ENCODE peak calls at places on chromosome 15, in nine cellular contexts. U, K, W, X, Q, F, D, O and T are unnamed samples.

GRCh38 chr15:67997996-67998395 is 56.1 kb upstream of the PIAS1 start:
- DNase-seq in U (peak), K (peak), W (no peak), X (no peak), Q (no peak), F (no peak), D (peak), O (no peak), T (peak)

GRCh38 chr15:20349774-20350498 is 191.7 kb downstream of the GOLGA6L6 start:
- DNase-seq in U (no peak), K (no peak), W (no peak), X (no peak), Q (no peak), F (no peak), D (no peak), O (no peak), T (no peak)

GRCh38 chr15:70077436-70077835 is 20.3 kb downstream of the TLE3 start:
- DNase-seq in U (no peak), K (no peak), W (peak), X (no peak), Q (no peak), F (no peak), D (no peak), O (no peak), T (no peak)

GRCh38 chr15:64693134-64693533 is 82.3 kb downstream of the RBPMS2 start:
- DNase-seq in U (peak), K (peak), W (peak), X (no peak), Q (no peak), F (peak), D (peak), O (no peak), T (peak)

GRCh38 chr15:66133247-66133646 is 120.3 kb downstream of the MEGF11 start:
- DNase-seq in U (no peak), K (no peak), W (no peak), X (no peak), Q (no peak), F (no peak), D (no peak), O (no peak), T (no peak)

GRCh38 chr15:39581501-39582285 is 814 bp downstream of the THBS1 start:
- DNase-seq in U (peak), K (peak), W (peak), X (peak), Q (peak), F (peak), D (peak), O (peak), T (peak)

GRCh38 chr15:75817151-75817935 is 25.9 kb upstream of the UBE2Q2 start:
- DNase-seq in U (peak), K (peak), W (no peak), X (no peak), Q (no peak), F (no peak), D (peak), O (no peak), T (no peak)

GRCh38 chr15:66651913-66652642 is 50.0 kb upstream of the SMAD6 start:
- DNase-seq in U (no peak), K (no peak), W (no peak), X (no peak), Q (no peak), F (no peak), D (no peak), O (no peak), T (no peak)

GRCh38 chr15:95664435-95664834 is 666.1 kb upstream of the NR2F2 start:
- DNase-seq in U (peak), K (peak), W (no peak), X (no peak), Q (no peak), F (no peak), D (no peak), O (no peak), T (no peak)

GRCh38 chr15:74988007-74988800 is 7.2 kb upstream of the SCAMP5 start:
- DNase-seq in U (peak), K (peak), W (no peak), X (peak), Q (peak), F (no peak), D (peak), O (no peak), T (peak)

GRCh38 chr15:65962187-65962586 is 92.9 kb downstream of the RAB11A start:
- DNase-seq in U (no peak), K (no peak), W (no peak), X (no peak), Q (no peak), F (no peak), D (no peak), O (no peak), T (no peak)

GRCh38 chr15:88629071-88629470 is 7.9 kb downstream of the AEN start:
- DNase-seq in U (no peak), K (no peak), W (no peak), X (no peak), Q (no peak), F (no peak), D (no peak), O (no peak), T (no peak)

GRCh38 chr15:82781349-82781748 is 24.5 kb downstream of the FSD2 start:
- DNase-seq in U (no peak), K (no peak), W (no peak), X (no peak), Q (no peak), F (no peak), D (no peak), O (no peak), T (no peak)

GRCh38 chr15:80693682-80694623 is 1.2 kb upstream of the ABHD17C start:
- DNase-seq in U (peak), K (peak), W (no peak), X (no peak), Q (no peak), F (no peak), D (no peak), O (no peak), T (no peak)

GRCh38 chr15:74383286-74383685 is 15.8 kb upstream of the CYP11A1 start:
- DNase-seq in U (no peak), K (no peak), W (no peak), X (no peak), Q (no peak), F (no peak), D (no peak), O (no peak), T (no peak)

GRCh38 chr15:57743424-57743823 is 36.9 kb downstream of the POLR2M start:
- DNase-seq in U (peak), K (no peak), W (no peak), X (no peak), Q (no peak), F (no peak), D (no peak), O (no peak), T (no peak)

GRCh38 chr15:68376447-68377060 is 55.4 kb downstream of the ITGA11 start:
- DNase-seq in U (no peak), K (no peak), W (peak), X (no peak), Q (no peak), F (no peak), D (no peak), O (no peak), T (no peak)

GRCh38 chr15:74776851-74777768 is 4.8 kb upstream of the CSK start:
- DNase-seq in U (no peak), K (no peak), W (no peak), X (no peak), Q (peak), F (no peak), D (peak), O (no peak), T (no peak)

GRCh38 chr15:75143738-75144334 is 57.8 kb upstream of the C15orf39 start:
- DNase-seq in U (no peak), K (no peak), W (no peak), X (no peak), Q (no peak), F (no peak), D (no peak), O (no peak), T (no peak)

GRCh38 chr15:85091990-85092389 is 110.3 kb downstream of the PDE8A start:
- DNase-seq in U (no peak), K (no peak), W (no peak), X (no peak), Q (no peak), F (no peak), D (no peak), O (no peak), T (no peak)

GRCh38 chr15:85089929-85090597 is 108.4 kb downstream of the PDE8A start:
- DNase-seq in U (no peak), K (no peak), W (no peak), X (no peak), Q (no peak), F (no peak), D (no peak), O (peak), T (no peak)

GRCh38 chr15:85088300-85088699 is 106.6 kb downstream of the PDE8A start:
- DNase-seq in U (no peak), K (no peak), W (no peak), X (no peak), Q (no peak), F (no peak), D (no peak), O (no peak), T (no peak)

DNA sequence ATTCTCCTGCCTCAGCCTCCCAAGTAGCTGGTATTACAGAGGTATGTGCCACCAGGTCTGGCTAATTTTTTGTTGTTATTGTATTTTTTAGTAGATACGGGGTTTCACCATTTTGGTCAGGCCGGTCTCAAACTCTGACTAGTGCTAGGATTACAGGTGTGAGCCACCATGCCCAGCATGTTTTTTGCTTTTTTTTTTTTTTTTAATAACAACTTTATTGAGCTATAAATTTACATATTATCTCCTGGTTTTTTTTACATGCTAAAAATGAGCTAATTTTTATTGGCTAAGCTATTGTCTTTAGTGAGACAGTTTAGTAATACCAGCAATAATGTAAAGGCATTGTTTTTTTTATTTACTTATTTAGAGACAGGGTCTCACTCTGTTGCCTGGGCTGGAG is 105.2 kb downstream of the PDE8A start:
- DNase-seq in U (no peak), K (no peak), W (no peak), X (no peak), Q (no peak), F (no peak), D (no peak), O (no peak), T (no peak)
- TF ChIP-seq CTCF in U (no peak), K (no peak), W (no peak), X (no peak), Q (no peak), F (no peak), D (no peak), O (no peak), T (no peak)

GRCh38 chr15:60478633-60479360 is at the start of gene ICE2:
- DNase-seq in U (peak), K (peak), W (peak), X (peak), Q (peak), F (peak), D (peak), O (peak), T (peak)
- TF ChIP-seq CTCF in U (no peak), K (no peak), W (no peak), X (no peak), Q (no peak), F (no peak), D (no peak), O (no peak), T (no peak)

DNA sequence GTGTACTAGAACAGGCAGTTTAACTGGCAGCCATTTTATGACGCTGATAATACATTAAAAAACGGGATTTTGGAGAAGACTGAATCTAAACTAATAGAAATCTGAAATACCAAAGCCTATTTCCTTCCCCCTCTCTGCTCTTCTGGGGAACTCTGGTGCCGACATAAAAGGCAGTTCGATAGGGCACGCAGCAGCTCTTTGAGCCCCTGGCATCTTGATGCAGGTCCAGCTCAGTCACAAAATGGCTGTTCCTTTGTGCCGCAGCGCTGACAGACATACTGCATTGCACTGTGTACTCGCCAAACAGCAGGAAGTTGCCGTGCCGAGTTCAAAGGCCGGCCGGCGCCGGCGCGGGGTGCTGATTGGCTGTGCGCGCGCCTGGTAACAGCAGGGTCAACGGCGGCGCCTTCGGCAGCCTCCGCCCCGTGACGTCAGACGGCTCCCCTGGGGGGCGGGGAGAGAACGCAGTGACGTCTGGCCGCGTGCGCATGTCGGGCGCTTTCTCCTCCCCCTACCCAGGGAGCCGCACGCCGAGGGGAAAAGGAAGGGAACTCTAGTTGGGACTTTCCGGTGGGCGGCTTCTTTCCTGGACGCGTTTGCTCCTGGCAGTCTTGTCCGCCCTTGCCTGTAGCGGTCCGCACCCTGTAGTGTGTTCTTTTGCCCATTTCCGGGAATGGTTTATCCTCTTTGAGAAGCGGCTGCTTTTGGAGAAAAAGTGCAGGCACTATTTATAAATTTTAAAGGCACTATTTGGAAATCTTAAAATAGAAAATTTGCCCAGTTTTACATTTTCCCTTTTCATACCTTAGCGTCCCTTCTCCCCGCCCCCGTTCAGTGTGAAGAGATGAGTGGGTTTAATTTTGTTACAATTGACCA is 4.1 kb downstream of the CHD2 start:
- DNase-seq in U (peak), K (peak), W (peak), X (peak), Q (peak), F (peak), D (peak), O (peak), T (peak)
- TF ChIP-seq CTCF in U (no peak), K (no peak), W (no peak), X (no peak), Q (no peak), F (no peak), D (no peak), O (no peak), T (no peak)

GRCh38 chr15:48696627-48697312 is 51.3 kb upstream of the FBN1 start:
- DNase-seq in U (peak), K (no peak), W (no peak), X (no peak), Q (no peak), F (no peak), D (no peak), O (no peak), T (peak)
- TF ChIP-seq CTCF in U (no peak), K (no peak), W (no peak), X (no peak), Q (no peak), F (no peak), D (no peak), O (no peak), T (peak)

GRCh38 chr15:101213570-101213969 is 38.3 kb downstream of the CHSY1 start:
- DNase-seq in U (no peak), K (no peak), W (no peak), X (no peak), Q (no peak), F (no peak), D (no peak), O (no peak), T (no peak)

GRCh38 chr15:101215681-101216080 is 36.2 kb downstream of the CHSY1 start:
- DNase-seq in U (no peak), K (no peak), W (no peak), X (no peak), Q (no peak), F (no peak), D (no peak), O (no peak), T (no peak)

GRCh38 chr15:101219441-101219840 is 32.4 kb downstream of the CHSY1 start:
- DNase-seq in U (no peak), K (no peak), W (no peak), X (no peak), Q (no peak), F (no peak), D (no peak), O (no peak), T (no peak)

GRCh38 chr15:101220060-101220459 is 31.8 kb downstream of the CHSY1 start:
- DNase-seq in U (no peak), K (no peak), W (no peak), X (no peak), Q (no peak), F (no peak), D (no peak), O (no peak), T (no peak)

GRCh38 chr15:101217446-101217845 is 34.4 kb downstream of the CHSY1 start:
- DNase-seq in U (no peak), K (no peak), W (no peak), X (no peak), Q (no peak), F (no peak), D (no peak), O (no peak), T (no peak)
- TF ChIP-seq CTCF in U (no peak), K (no peak), W (no peak), X (no peak), Q (no peak), F (no peak), D (no peak), O (no peak), T (peak)

DNA sequence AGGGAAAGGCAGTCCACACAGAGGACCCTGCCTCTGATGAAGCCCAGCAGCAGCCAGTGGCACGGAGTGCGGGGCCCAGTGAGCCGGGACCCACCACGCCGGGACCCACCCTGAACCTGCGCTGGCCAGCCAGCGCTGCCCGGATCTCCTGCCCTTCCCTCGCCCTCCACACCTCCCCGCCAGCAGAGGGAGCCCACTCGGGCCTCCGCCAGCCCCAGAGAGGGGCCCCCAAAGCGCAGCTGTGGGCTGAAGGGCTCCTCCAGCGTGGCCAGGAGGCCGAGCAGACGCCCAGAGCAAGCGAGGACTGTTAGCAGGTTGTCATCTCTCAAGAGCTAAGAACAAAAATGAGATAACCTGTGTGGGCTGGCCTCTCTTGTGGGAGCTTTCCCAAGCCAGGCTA is 81.3 kb upstream of the ATP10A start:
- DNase-seq in U (no peak), K (no peak), W (no peak), X (no peak), Q (no peak), F (no peak), D (no peak), O (no peak), T (no peak)
- TF ChIP-seq CTCF in U (no peak), K (no peak), W (no peak), X (no peak), Q (no peak), F (no peak), D (no peak), O (no peak), T (peak)

GRCh38 chr15:94135748-94136147 is 95.6 kb upstream of the MCTP2 start:
- DNase-seq in U (peak), K (no peak), W (no peak), X (no peak), Q (no peak), F (no peak), D (no peak), O (no peak), T (no peak)
- TF ChIP-seq CTCF in U (peak), K (no peak), W (no peak), X (no peak), Q (no peak), F (no peak), D (no peak), O (no peak), T (peak)

DNA sequence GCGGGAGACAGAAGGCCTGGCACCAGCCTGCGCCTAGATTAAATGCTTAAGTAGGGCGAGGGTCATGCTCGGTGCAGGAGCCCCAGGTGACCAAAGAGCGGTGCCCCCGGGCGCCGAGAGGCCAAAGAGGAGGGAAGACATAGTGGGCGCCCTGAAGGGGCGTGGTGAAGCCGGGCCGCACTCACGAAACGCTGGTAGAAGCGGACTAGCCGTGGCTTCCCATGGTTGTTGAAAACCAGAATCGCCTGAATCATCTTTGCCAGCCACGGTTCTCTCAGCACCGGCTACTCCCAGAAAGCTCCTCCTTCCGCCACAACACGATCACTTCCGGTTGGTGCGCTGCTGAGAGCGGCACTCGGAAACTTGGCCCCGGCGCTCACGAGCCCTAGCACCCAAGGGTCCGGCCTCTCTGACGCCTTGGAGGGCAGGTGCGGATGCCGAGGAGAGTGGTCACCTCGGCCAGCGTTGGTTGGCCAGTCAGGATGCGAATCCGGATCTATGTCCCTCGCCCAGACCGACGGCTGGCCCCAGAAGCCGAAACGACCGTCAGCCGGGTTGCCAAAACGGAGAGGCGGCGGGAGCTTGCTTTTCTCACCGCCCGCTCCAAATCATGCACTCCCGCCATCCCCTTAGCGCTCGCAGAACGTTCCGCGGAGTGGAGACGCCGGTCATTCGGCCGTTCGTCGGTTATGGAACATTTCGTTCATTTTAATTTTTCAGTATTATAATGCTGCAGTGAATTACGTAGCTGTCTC is at the start of gene AP3S2:
- DNase-seq in U (peak), K (peak), W (peak), X (peak), Q (peak), F (peak), D (peak), O (peak), T (peak)
- TF ChIP-seq CTCF in U (no peak), K (no peak), W (no peak), X (no peak), Q (no peak), F (no peak), D (no peak), O (no peak), T (no peak)